ENCODE peak calls at places on chromosomes 12 and 14, in five cellular contexts. E, V, Z, U and D are unnamed samples.
A peak's percentile ranks its signal among the peaks of the same experiment; 100 is the strongest.

GRCh38 chr14:60956632-60957031 is 24.2 kb downstream of the TRMT5 start:
- DNase-seq in U (no peak), E (no peak), Z (no peak), V (no peak), D (no peak)

GRCh38 chr12:112380663-112381420 is 1.4 kb downstream of the HECTD4 start:
- DNase-seq in E (no peak), U (no peak), Z (peak; percentile 41), V (no peak), D (no peak)

GRCh38 chr12:67720383-67720856 is 71.9 kb downstream of the DYRK2 start:
- DNase-seq in U (no peak), E (no peak), Z (peak; percentile 35), V (no peak), D (peak; percentile 57)

GRCh38 chr12:52633383-52633782 is 15.0 kb upstream of the KRT73 start:
- DNase-seq in U (no peak), V (no peak), Z (no peak), E (no peak), D (no peak)

GRCh38 chr14:60079723-60080122 is 12.0 kb upstream of the PCNX4 start:
- DNase-seq in U (no peak), Z (no peak), E (no peak), V (no peak), D (no peak)

GRCh38 chr14:35435177-35435576 is 30.6 kb upstream of the NFKBIA start:
- DNase-seq in U (no peak), Z (peak; percentile 24), E (no peak), V (no peak), D (peak; percentile 32)

GRCh38 chr12:24719293-24719721 is 229.6 kb downstream of the BCAT1 start:
- DNase-seq in V (no peak), Z (peak; percentile 42), E (no peak), U (no peak), D (peak; percentile 93)

GRCh38 chr12:13195244-13195643 is 1.3 kb upstream of the EMP1 start:
- DNase-seq in V (no peak), E (no peak), U (no peak), Z (peak; percentile 82), D (no peak)

GRCh38 chr12:26396402-26396801 is 201.0 kb downstream of the SSPN start:
- DNase-seq in Z (no peak), E (no peak), U (no peak), V (no peak), D (no peak)

GRCh38 chr12:13777374-13777773 is 204.0 kb downstream of the GRIN2B start:
- DNase-seq in V (no peak), U (no peak), E (no peak), Z (no peak), D (no peak)

GRCh38 chr14:101714394-101714793 is 47.1 kb upstream of the PPP2R5C start:
- DNase-seq in U (no peak), E (no peak), V (no peak), Z (no peak), D (no peak)

GRCh38 chr12:2389079-2389790 is 336.4 kb downstream of the CACNA1C start:
- DNase-seq in U (no peak), Z (peak; percentile 63), V (no peak), E (no peak), D (no peak)

GRCh38 chr12:132559652-132560420 is 50.5 kb downstream of the LRCOL1 start:
- DNase-seq in E (no peak), V (peak; percentile 23), Z (peak; percentile 65), U (peak; percentile 5), D (peak; percentile 70)

GRCh38 chr12:109861689-109862314 is 18.5 kb downstream of the GLTP start:
- DNase-seq in U (no peak), Z (no peak), E (no peak), V (no peak), D (no peak)

GRCh38 chr14:66503532-66503931 is 4.4 kb upstream of the GPHN start:
- DNase-seq in U (no peak), E (no peak), V (no peak), Z (no peak), D (no peak)

GRCh38 chr12:49389092-49389703 is 21.9 kb downstream of the SPATS2 start:
- DNase-seq in Z (no peak), V (no peak), U (no peak), E (no peak), D (no peak)

GRCh38 chr12:8956073-8956472 is 6.6 kb upstream of the M6PR start:
- DNase-seq in Z (no peak), E (no peak), U (no peak), V (no peak), D (no peak)

GRCh38 chr14:68088463-68088862 is 268.9 kb downstream of the RAD51B start:
- DNase-seq in Z (no peak), E (no peak), U (no peak), V (no peak), D (peak; percentile 63)